ENCODE peak calls at places on chromosome 15, in nine cellular contexts. Y is effector memory CD4-positive, alpha-beta T cell; G is IMR-90; B is adrenal gland; F is fibroblast of lung; O is kidney; H is ovary; X is transverse colon; E is neuronal stem cell. Z is an unnamed sample. For H3K4me1, the result is how much of the 10 kb centered on the place peaks cover.

GRCh38 chr15:63915888-63916731 is 82.4 kb upstream of the HERC1 start:
- DNase-seq in Y (no peak), G (peak), B (no peak), F (peak), O (no peak), H (no peak), X (no peak), E (no peak), Z (no peak)

GRCh38 chr15:51708013-51708412 is 26.7 kb downstream of the SCG3 start:
- DNase-seq in Y (no peak), G (no peak), B (no peak), F (no peak), O (no peak), H (no peak), X (no peak), E (no peak), Z (peak)

GRCh38 chr15:82044373-82045178 is 1.2 kb downstream of the MEX3B start:
- DNase-seq in Y (peak), G (peak), B (peak), F (peak), O (peak), H (peak), X (peak), E (peak), Z (peak)

GRCh38 chr15:36601497-36601932 is 22.1 kb downstream of the CDIN1 start:
- DNase-seq in Y (no peak), G (peak), B (no peak), F (peak), O (no peak), H (no peak), X (peak), E (no peak), Z (no peak)

GRCh38 chr15:43187544-43188155 is 2.4 kb downstream of the CCNDBP1 start:
- DNase-seq in Y (no peak), G (peak), B (no peak), F (peak), O (no peak), H (no peak), X (no peak), E (no peak), Z (no peak)

GRCh38 chr15:78684645-78685044 is 43.6 kb upstream of the CHRNB4 start:
- DNase-seq in Y (no peak), G (no peak), B (peak), F (no peak), O (no peak), H (no peak), X (no peak), E (no peak), Z (no peak)

GRCh38 chr15:77144492-77145070 is 73.7 kb upstream of the TSPAN3 start:
- DNase-seq in Y (no peak), G (peak), B (no peak), F (peak), O (no peak), H (no peak), X (no peak), E (no peak), Z (no peak)

GRCh38 chr15:83290236-83290635 is 5.8 kb upstream of the BNC1 start:
- DNase-seq in Y (no peak), G (no peak), B (no peak), F (no peak), O (no peak), H (no peak), X (no peak), E (no peak), Z (no peak)

GRCh38 chr15:63203451-63204090 is 14.2 kb downstream of the RAB8B start:
- DNase-seq in Y (peak), G (peak), B (no peak), F (peak), O (no peak), H (no peak), X (no peak), E (no peak), Z (no peak)

GRCh38 chr15:76059320-76060097 is at the start of gene TMEM266:
- DNase-seq in Y (no peak), G (peak), B (peak), F (peak), O (peak), H (peak), X (peak), E (peak), Z (peak)

GRCh38 chr15:76057332-76058000 is 2.3 kb upstream of the TMEM266 start:
- DNase-seq in Y (no peak), G (peak), B (peak), F (peak), O (no peak), H (no peak), X (peak), E (peak), Z (peak)

GRCh38 chr15:76058714-76059319 is 968 bp upstream of the TMEM266 start:
- DNase-seq in Y (no peak), G (no peak), B (peak), F (peak), O (no peak), H (no peak), X (no peak), E (peak), Z (peak)

GRCh38 chr15:76060098-76060989 is 559 bp downstream of the TMEM266 start:
- DNase-seq in Y (peak), G (no peak), B (no peak), F (no peak), O (no peak), H (no peak), X (no peak), E (no peak), Z (no peak)

DNA sequence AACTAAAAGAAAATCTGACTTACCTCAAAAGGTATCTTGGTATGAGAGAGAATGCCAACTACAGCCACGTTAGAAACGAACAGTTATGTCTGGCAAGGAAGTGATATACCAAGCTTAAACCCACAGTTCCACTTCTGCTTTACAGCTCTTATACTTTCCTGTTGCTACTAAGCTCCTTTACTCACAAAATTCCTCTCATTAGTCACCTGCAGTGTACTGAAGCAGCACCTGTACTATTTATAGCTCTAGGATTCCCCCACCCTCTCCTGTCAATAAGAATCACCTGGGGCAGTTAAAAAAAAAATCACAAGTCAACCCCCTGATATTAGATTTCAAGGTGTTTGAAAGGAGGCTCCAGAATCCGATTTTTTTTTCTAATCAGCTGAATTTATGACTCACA is 2.9 kb upstream of the TMEM266 start:
- DNase-seq in Y (no peak), G (no peak), B (no peak), F (no peak), O (no peak), H (no peak), X (no peak), E (no peak), Z (no peak)
- H3K4me3 ChIP-seq in Y (no peak), G (no peak), B (no peak), F (no peak), O (peak), H (no peak), X (no peak), E (no peak), Z (no peak)

GRCh38 chr15:67110958-67111864 is 45.8 kb downstream of the SMAD3 start:
- DNase-seq in Y (no peak), G (peak), B (no peak), F (peak), O (no peak), H (no peak), X (no peak), E (no peak), Z (no peak)
- H3K4me1 ChIP-seq in Y (under half), G (half or more), B (under half), F (half or more), O (half or more), H (under half), X (under half), E (under half), Z (under half)

GRCh38 chr15:58985443-58985842 is 2.0 kb upstream of the RNF111 start:
- DNase-seq in Y (no peak), G (peak), B (no peak), F (no peak), O (no peak), H (peak), X (peak), E (no peak), Z (no peak)

GRCh38 chr15:58981808-58982475 is 5.5 kb upstream of the RNF111 start:
- DNase-seq in Y (no peak), G (no peak), B (no peak), F (no peak), O (no peak), H (no peak), X (no peak), E (no peak), Z (no peak)

GRCh38 chr15:58980351-58980939 is 7.0 kb upstream of the RNF111 start:
- DNase-seq in Y (no peak), G (peak), B (no peak), F (peak), O (no peak), H (no peak), X (no peak), E (no peak), Z (no peak)
- H3K4me3 ChIP-seq in Y (no peak), G (no peak), B (no peak), F (no peak), O (no peak), H (no peak), X (no peak), E (no peak), Z (no peak)

GRCh38 chr15:39134282-39134681 is 446.6 kb upstream of the THBS1 start:
- DNase-seq in Y (no peak), G (no peak), B (no peak), F (no peak), O (no peak), H (no peak), X (no peak), E (no peak), Z (no peak)
- H3K4me1 ChIP-seq in Y (under half), G (under half), B (under half), F (under half), O (under half), H (under half), X (under half), E (under half), Z (under half)

DNA sequence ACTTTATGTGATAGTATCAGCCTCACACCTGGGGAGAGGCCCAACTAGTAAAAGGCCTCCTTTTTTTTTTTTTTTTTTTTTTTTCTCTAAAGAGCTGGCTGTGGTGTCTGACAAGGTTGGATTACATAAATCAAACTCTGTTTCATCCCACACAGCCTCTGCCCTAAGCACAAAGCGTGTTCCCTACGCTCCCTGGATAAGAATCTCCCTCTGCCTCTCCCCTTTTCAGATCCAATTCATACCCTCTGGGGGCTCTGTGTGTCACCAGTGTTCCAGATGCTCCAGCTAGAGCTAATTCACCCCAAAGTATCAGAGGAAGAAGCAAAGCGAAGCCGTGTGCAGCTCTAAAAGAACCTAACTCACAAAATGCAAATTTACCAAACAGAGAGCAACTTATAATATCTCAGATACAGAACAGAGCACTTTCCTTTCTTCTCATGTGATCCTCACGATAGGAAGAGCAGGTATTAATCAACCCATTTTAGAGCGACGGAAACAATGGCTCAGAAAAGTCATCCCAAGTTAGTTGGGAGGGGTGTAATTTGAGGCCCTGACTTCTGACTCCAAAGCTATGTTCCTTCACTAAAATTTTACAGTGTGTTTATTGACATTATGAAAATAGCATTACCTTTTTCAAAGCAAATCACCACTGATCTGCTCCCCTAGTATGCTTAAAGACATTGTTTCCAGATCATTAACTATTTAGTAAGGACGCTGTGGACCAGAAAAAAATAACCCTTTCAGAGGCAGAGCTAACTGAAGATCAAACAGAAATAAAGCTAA is 12.4 kb downstream of the BMF start:
- DNase-seq in Y (no peak), G (no peak), B (no peak), F (no peak), O (peak), H (no peak), X (no peak), E (no peak), Z (no peak)
- H3K4me3 ChIP-seq in Y (no peak), G (no peak), B (no peak), F (no peak), O (no peak), H (no peak), X (no peak), E (no peak), Z (no peak)

GRCh38 chr15:57218826-57219576 is 157.3 kb upstream of the CGNL1 start:
- DNase-seq in Y (no peak), G (peak), B (no peak), F (peak), O (no peak), H (no peak), X (no peak), E (peak), Z (no peak)

GRCh38 chr15:57213783-57214366 is 162.4 kb upstream of the CGNL1 start:
- DNase-seq in Y (no peak), G (peak), B (no peak), F (peak), O (no peak), H (no peak), X (no peak), E (peak), Z (no peak)

GRCh38 chr15:57217716-57218598 is 158.3 kb upstream of the CGNL1 start:
- DNase-seq in Y (no peak), G (no peak), B (no peak), F (peak), O (no peak), H (no peak), X (no peak), E (peak), Z (no peak)

GRCh38 chr15:57215371-57215770 is 160.9 kb upstream of the CGNL1 start:
- DNase-seq in Y (no peak), G (peak), B (no peak), F (peak), O (no peak), H (no peak), X (no peak), E (no peak), Z (no peak)

GRCh38 chr15:57216288-57216687 is 160.0 kb upstream of the CGNL1 start:
- DNase-seq in Y (no peak), G (peak), B (no peak), F (peak), O (no peak), H (no peak), X (no peak), E (no peak), Z (no peak)
- H3K4me1 ChIP-seq in Y (under half), G (under half), B (half or more), F (under half), O (under half), H (under half), X (under half), E (under half), Z (under half)

DNA sequence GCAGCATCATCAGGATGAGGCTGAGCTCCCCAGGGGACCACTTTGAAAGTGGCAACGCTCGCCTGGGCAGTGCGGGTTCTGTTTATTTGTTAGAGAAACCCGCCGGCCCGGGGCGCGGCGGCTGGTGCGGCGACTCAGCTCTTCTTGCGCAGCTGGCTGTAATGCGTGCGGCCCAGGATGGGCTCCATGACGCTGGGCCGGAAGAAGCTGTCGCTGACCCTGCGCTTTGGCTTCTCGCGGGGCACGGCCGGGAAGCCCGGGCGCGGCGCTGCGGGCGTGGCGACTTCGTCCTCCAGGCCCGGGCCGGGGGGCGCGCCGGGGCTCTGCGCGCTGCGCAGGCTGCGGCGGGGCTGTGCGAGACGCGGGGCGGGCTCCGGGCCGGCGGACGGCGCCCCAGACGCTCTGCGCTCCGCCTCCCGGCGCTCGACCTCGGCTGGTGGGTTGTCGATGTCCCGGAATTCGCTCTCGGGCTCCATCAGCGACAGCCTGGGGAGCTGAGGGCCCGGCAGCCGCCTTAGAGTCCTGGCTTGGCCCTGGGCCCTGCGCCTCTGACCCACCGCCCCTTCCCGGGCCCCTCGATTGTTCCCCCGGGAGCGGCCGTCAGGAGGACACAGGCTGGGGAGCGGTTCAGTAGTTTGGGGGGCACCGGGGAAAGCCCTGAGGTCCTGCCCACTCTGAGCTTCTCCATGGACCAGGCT is 10.3 kb upstream of the KIF7 start:
- DNase-seq in Y (no peak), G (peak), B (peak), F (peak), O (peak), H (peak), X (peak), E (peak), Z (peak)
- H3K4me3 ChIP-seq in Y (no peak), G (peak), B (no peak), F (peak), O (peak), H (peak), X (peak), E (peak), Z (peak)

GRCh38 chr15:74683758-74684157 is 12.1 kb downstream of the EDC3 start:
- DNase-seq in Y (no peak), G (no peak), B (no peak), F (no peak), O (no peak), H (no peak), X (no peak), E (no peak), Z (no peak)
- H3K4me1 ChIP-seq in Y (under half), G (under half), B (under half), F (under half), O (under half), H (under half), X (under half), E (under half), Z (under half)

GRCh38 chr15:25055356-25056068 is 100.7 kb downstream of the SNRPN start:
- DNase-seq in Y (no peak), G (no peak), B (peak), F (no peak), O (no peak), H (no peak), X (no peak), E (no peak), Z (peak)
- H3K4me3 ChIP-seq in Y (no peak), G (no peak), B (no peak), F (no peak), O (peak), H (no peak), X (no peak), E (no peak), Z (no peak)

DNA sequence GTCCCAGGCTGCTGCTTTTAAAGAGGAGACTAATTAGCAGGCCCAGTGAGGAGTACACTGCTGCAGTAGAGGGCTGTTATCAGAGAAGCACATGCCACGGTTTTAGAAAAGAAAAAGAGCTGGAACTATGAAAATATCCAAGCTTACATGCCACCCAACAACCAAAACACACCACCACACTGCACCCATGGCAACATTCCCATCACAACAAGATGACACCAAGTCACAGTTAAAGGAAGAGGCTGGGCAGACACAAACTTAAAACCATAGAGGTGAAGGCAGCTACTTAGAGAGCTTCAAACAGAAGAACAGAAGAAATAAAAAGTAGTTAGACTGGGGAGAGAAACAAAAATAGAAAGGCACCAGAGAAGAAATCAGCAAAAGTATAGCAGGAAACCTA is 37.0 kb downstream of the NPTN start:
- DNase-seq in Y (no peak), G (no peak), B (no peak), F (no peak), O (no peak), H (no peak), X (no peak), E (no peak), Z (no peak)
- H3K4me1 ChIP-seq in Y (under half), G (under half), B (under half), F (under half), O (under half), H (under half), X (half or more), E (under half), Z (under half)